ENCODE peak calls at places on chromosome X, in seven cellular contexts. Q is IMR-90, U is H1, N is mesendoderm, W is H9, T is mesenchymal stem cell, L is trophoblast cell. X is an unnamed sample.

GRCh38 chrX:129719931-129720520 is 18.8 kb upstream of the XPNPEP2 start:
- DNase-seq in U (no peak), N (peak; percentile 63), T (no peak), Q (no peak), W (no peak), L (no peak), X (no peak)

GRCh38 chrX:134374910-134375309 is 85.1 kb upstream of the HPRT1 start:
- DNase-seq in L (peak; percentile 48), T (peak; percentile 28), W (no peak), U (no peak), N (no peak), Q (no peak), X (no peak)

GRCh38 chrX:153732406-153732805 is 7.8 kb downstream of the ABCD1 start:
- DNase-seq in L (peak; percentile 75), Q (no peak), W (no peak), T (no peak), U (no peak), N (no peak), X (no peak)

GRCh38 chrX:70352473-70352872 is 62.6 kb downstream of the KIF4A start:
- DNase-seq in T (no peak), U (no peak), Q (no peak), N (no peak), W (no peak), L (no peak), X (peak; percentile 5)

GRCh38 chrX:74195605-74196004 is 108.4 kb upstream of the ZCCHC13 start:
- DNase-seq in W (no peak), N (no peak), L (peak; percentile 12), U (no peak), T (no peak), Q (no peak), X (no peak)

GRCh38 chrX:78527263-78527662 is 131.9 kb downstream of the RTL3 start:
- DNase-seq in Q (peak; percentile 8), T (no peak), U (no peak), W (no peak), N (no peak), L (peak; percentile 58), X (no peak)

GRCh38 chrX:150503898-150504219 is 64.6 kb upstream of the MTM1 start:
- DNase-seq in T (no peak), L (no peak), N (no peak), Q (no peak), W (no peak), U (no peak), X (no peak)

GRCh38 chrX:123899701-123900100 is 39.8 kb downstream of the XIAP start:
- DNase-seq in T (peak; percentile 14), U (no peak), N (no peak), Q (peak; percentile 28), W (no peak), L (no peak), X (no peak)

GRCh38 chrX:108735680-108736508 is 469 bp downstream of the IRS4 start:
- DNase-seq in W (no peak), Q (no peak), L (peak; percentile 36), U (no peak), T (peak; percentile 15), N (peak; percentile 37), X (no peak)

GRCh38 chrX:21131786-21132185 is 242.4 kb upstream of the CNKSR2 start:
- DNase-seq in L (no peak), U (no peak), Q (no peak), T (no peak), N (no peak), W (no peak), X (no peak)

GRCh38 chrX:96994088-96994487 is 110.4 kb downstream of the RPA4 start:
- DNase-seq in W (no peak), U (no peak), T (no peak), N (no peak), Q (no peak), L (no peak), X (no peak)

GRCh38 chrX:94107981-94108380 is 434.0 kb downstream of the FAM133A start:
- DNase-seq in T (no peak), L (no peak), Q (no peak), U (no peak), W (no peak), N (no peak), X (no peak)

GRCh38 chrX:107625776-107626175 is 2.5 kb upstream of the PRPS1 start:
- DNase-seq in L (no peak), T (no peak), N (no peak), U (no peak), W (no peak), Q (no peak), X (no peak)

GRCh38 chrX:68659385-68659784 is 11.9 kb downstream of the STARD8 start:
- DNase-seq in Q (no peak), W (no peak), N (peak; percentile 87), T (no peak), U (no peak), L (peak; percentile 41), X (no peak)

GRCh38 chrX:16737024-16737423 is 17.6 kb downstream of the SYAP1 start:
- DNase-seq in L (no peak), Q (no peak), U (no peak), W (no peak), T (no peak), N (no peak), X (no peak)

GRCh38 chrX:57905141-57905540 is 5.1 kb downstream of the ZXDA start:
- DNase-seq in Q (peak; percentile 10), W (no peak), N (no peak), T (no peak), U (no peak), L (no peak), X (no peak)

GRCh38 chrX:115177941-115178340 is 11.3 kb upstream of the RBMXL3 start:
- DNase-seq in W (no peak), Q (peak; percentile 58), N (peak; percentile 11), L (peak; percentile 4), T (peak; percentile 30), U (no peak), X (no peak)

GRCh38 chrX:40579139-40579538 is 1.6 kb upstream of the ATP6AP2 start:
- DNase-seq in W (no peak), Q (no peak), U (no peak), T (no peak), L (no peak), N (no peak), X (no peak)

GRCh38 chrX:40578039-40578438 is 2.7 kb upstream of the ATP6AP2 start:
- DNase-seq in L (peak; percentile 9), N (no peak), T (no peak), Q (no peak), W (no peak), U (no peak), X (no peak)

GRCh38 chrX:40580537-40581332 is at the start of gene ATP6AP2:
- DNase-seq in U (peak; percentile 56), Q (peak; percentile 90), W (peak; percentile 97), L (peak; percentile 92), N (peak; percentile 97), T (peak; percentile 94), X (peak; percentile 88)

GRCh38 chrX:40581333-40581910 is 652 bp downstream of the ATP6AP2 start:
- DNase-seq in N (no peak), Q (peak; percentile 8), U (no peak), T (peak; percentile 39), L (peak; percentile 9), W (no peak), X (no peak)

GRCh38 chrX:40579880-40580536 is 762 bp upstream of the ATP6AP2 start:
- DNase-seq in N (no peak), W (no peak), Q (no peak), U (no peak), L (peak; percentile 10), T (no peak), X (no peak)
- H2AK5ac ChIP-seq in N (no peak overlapping the region), W (no peak overlapping the region), Q (no peak overlapping the region), U (no peak overlapping the region), L (no peak overlapping the region), T (no peak overlapping the region), X (no peak overlapping the region)

GRCh38 chrX:13091111-13091765 is 46.8 kb upstream of the FAM9C start:
- DNase-seq in N (no peak), L (no peak), U (no peak), Q (no peak), T (no peak), W (no peak), X (no peak)
- H3K27ac ChIP-seq in N (no peak overlapping the region), L (no peak overlapping the region), U (no peak overlapping the region), Q (peak overlapping the region; percentile 86), T (no peak overlapping the region), W (no peak overlapping the region), X (no peak overlapping the region)

GRCh38 chrX:23061116-23061515 is 61.4 kb downstream of the DDX53 start:
- DNase-seq in L (no peak), Q (no peak), W (no peak), U (no peak), T (no peak), N (no peak), X (no peak)

GRCh38 chrX:23066588-23067281 is 67.0 kb downstream of the DDX53 start:
- DNase-seq in Q (no peak), L (no peak), W (no peak), N (no peak), U (no peak), T (no peak), X (no peak)

DNA sequence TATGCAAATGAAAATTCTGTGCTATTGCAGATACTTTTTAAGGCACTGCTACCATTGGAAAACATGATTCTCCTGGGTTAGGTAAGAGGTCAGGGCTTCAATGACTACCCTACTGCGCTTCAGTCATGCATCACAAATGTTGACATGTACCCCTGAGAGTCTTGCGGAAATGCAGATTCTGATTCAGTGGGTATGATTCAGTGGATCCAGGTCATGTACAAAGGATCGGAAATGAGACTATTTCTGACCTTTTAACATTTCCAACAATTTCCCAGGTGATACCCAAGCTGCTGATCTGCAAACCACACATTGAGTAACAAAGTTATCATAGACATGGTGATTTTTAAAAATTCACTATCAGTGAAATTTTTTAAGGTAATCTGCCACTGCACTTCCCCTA is 62.6 kb downstream of the DDX53 start:
- DNase-seq in W (no peak), T (no peak), N (no peak), L (no peak), Q (no peak), U (no peak), X (no peak)
- H2AK5ac ChIP-seq in W (no peak overlapping the region), T (no peak overlapping the region), N (no peak overlapping the region), L (no peak overlapping the region), Q (no peak overlapping the region), U (no peak overlapping the region), X (no peak overlapping the region)

GRCh38 chrX:13371191-13371590 is 51.3 kb upstream of the ATXN3L start:
- DNase-seq in N (no peak), L (no peak), W (no peak), Q (peak; percentile 24), U (no peak), T (no peak), X (no peak)
- H3K27ac ChIP-seq in N (no peak overlapping the region), L (no peak overlapping the region), W (no peak overlapping the region), Q (no peak overlapping the region), U (no peak overlapping the region), T (no peak overlapping the region), X (no peak overlapping the region)

GRCh38 chrX:118588715-118589114 is 93.1 kb downstream of the DOCK11 start:
- DNase-seq in T (no peak), L (no peak), U (no peak), W (no peak), Q (no peak), N (peak; percentile 7), X (no peak)
- H2AK5ac ChIP-seq in T (no peak overlapping the region), L (no peak overlapping the region), U (no peak overlapping the region), W (no peak overlapping the region), Q (no peak overlapping the region), N (no peak overlapping the region), X (no peak overlapping the region)

GRCh38 chrX:137574102-137574783 is 8.3 kb downstream of the ZIC3 start:
- DNase-seq in L (no peak), Q (no peak), N (peak; percentile 92), U (no peak), W (no peak), T (no peak), X (peak; percentile 78)
- H3K27ac ChIP-seq in L (no peak overlapping the region), Q (no peak overlapping the region), N (peak overlapping the region; percentile 93), U (peak overlapping the region; percentile 79), W (peak overlapping the region; percentile 94), T (no peak overlapping the region), X (peak overlapping the region; percentile 91)

GRCh38 chrX:42219231-42219630 is 295.9 kb upstream of the CASK start:
- DNase-seq in T (no peak), L (no peak), W (no peak), Q (no peak), N (no peak), U (no peak), X (no peak)
- H2AK5ac ChIP-seq in T (no peak overlapping the region), L (no peak overlapping the region), W (no peak overlapping the region), Q (no peak overlapping the region), N (no peak overlapping the region), U (no peak overlapping the region), X (no peak overlapping the region)